ENCODE peak calls at places on chromosomes 6 and 20, in five cellular contexts. M is HCT116, V is fibroblast of pulmonary artery, L is heart right ventricle, Z is GM23338. J is an unnamed sample.
A peak's percentile ranks its signal among the peaks of the same experiment; 100 is the strongest.

GRCh38 chr6:160224599-160225237 is 33.9 kb downstream of the SLC22A2 start:
- DNase-seq in M (no peak), V (no peak), L (no peak), Z (no peak), J (no peak)

GRCh38 chr6:144379356-144379755 is 94.2 kb downstream of the UTRN start:
- DNase-seq in M (no peak), V (no peak), L (no peak), Z (no peak), J (no peak)

GRCh38 chr6:87731818-87732661 is 30.0 kb upstream of the AKIRIN2 start:
- DNase-seq in M (peak; percentile 76), V (peak; percentile 99), L (peak; percentile 85), Z (peak; percentile 9), J (no peak)

GRCh38 chr6:14875678-14876063 is 370.2 kb upstream of the JARID2 start:
- DNase-seq in M (no peak), V (no peak), L (no peak), Z (no peak), J (no peak)

GRCh38 chr6:162706236-162706635 is 21.3 kb downstream of the PRKN start:
- DNase-seq in M (no peak), V (peak; percentile 27), L (peak; percentile 78), Z (no peak), J (no peak)

GRCh38 chr6:105747823-105748405 is 338.2 kb upstream of the PRDM1 start:
- DNase-seq in M (no peak), V (no peak), L (no peak), Z (no peak), J (no peak)

GRCh38 chr6:53796451-53796780 is 1.6 kb downstream of the LRRC1 start:
- DNase-seq in M (no peak), V (no peak), L (no peak), Z (no peak), J (no peak)

GRCh38 chr20:58868795-58869194 is 16.3 kb downstream of the GNAS start:
- DNase-seq in M (no peak), V (no peak), L (no peak), Z (peak; percentile 57), J (peak; percentile 68)

DNA sequence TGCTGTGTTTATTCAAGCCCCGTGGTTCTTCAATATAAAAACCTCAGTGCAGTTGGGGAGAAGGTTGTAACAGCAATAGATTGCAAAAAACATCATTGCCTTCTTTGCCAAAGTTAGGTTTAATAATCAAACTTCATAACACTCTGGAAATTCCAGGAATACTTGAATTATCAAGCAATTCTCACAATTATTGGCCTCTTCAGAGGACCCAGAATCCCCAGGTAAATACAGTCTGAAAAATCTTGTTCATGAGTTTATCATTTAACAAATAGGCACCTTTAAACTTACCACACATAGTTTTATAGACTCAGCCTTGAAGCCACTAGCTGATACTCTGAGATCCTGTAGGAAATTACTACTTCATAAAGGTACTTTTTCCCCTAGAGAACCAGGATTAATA is 213.6 kb downstream of the OGFRL1 start:
- DNase-seq in M (no peak), V (no peak), L (no peak), Z (no peak), J (no peak)
- TF ChIP-seq CTCF in M (no peak), V (no peak), L (no peak), Z (no peak), J (no peak)

GRCh38 chr6:133895573-133896343 is 6.8 kb downstream of the TCF21 start:
- DNase-seq in M (no peak), V (peak; percentile 45), L (peak; percentile 46), Z (peak; percentile 74), J (peak; percentile 47)
- TF ChIP-seq CTCF in M (no peak), V (peak; percentile 19), L (no peak), Z (no peak), J (no peak)

DNA sequence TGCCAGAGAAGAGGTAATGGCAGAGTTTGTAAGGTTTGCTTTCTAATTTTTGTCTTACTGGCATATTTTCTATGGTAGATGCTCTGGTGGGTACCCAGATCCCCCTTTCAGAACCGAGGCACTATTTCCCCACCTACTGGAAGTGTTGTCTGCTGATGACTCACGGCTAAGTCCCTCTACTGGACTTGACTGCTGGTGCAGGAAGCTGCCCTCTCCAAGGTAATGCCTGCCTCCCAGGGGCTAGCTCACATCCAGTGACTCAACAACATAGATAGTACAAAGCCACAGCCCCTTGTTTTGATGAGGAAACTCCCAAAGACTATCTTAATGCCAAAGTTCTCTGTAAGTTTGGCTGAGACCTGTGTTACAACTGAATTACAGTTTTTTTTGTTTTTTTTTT is 285.4 kb upstream of the FLRT3 start:
- DNase-seq in M (peak; percentile 15), V (peak; percentile 79), L (no peak), Z (peak; percentile 47), J (no peak)
- TF ChIP-seq CTCF in M (peak; percentile 28), V (peak; percentile 50), L (no peak), Z (peak; percentile 42), J (no peak)

DNA sequence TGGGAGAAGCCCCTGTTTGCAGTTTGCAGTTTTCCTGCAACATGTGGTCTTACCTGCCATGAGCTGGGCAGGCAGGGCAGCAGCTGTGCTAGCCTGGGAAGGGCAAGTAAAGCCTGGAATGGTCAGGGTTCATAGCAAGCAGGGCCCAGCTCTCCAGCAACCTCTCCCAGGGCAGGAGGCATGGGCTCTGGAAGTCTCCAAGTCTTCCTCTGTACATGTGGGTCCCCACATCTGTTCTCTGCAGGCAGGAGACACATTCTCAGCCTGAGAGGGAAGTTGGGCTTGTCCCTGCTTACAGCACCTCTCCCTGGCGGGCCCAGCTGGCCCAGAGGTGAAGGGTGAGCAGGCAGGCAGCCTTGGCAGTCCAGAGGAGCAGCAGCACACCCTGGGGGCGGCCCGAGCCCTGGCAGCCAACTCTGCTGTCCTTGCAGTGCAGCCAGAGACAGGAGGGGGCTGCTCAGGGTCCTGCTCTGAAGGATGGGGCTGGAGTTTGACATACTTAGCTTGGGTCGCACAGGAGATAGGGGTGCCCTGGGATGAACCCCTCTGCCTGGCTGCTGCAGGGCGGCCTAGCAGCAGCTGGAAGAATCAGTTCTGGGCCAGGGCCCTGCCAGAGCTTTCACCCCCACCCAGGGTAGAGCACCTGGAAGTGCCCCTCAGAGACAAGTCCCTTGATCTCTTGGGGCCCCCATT is 176.0 kb downstream of the MRPL14 start:
- DNase-seq in M (peak; percentile 10), V (peak; percentile 43), L (peak; percentile 68), Z (peak; percentile 86), J (peak; percentile 72)
- TF ChIP-seq CTCF in M (peak; percentile 41), V (peak; percentile 38), L (peak; percentile 49), Z (peak; percentile 72), J (peak; percentile 32)

DNA sequence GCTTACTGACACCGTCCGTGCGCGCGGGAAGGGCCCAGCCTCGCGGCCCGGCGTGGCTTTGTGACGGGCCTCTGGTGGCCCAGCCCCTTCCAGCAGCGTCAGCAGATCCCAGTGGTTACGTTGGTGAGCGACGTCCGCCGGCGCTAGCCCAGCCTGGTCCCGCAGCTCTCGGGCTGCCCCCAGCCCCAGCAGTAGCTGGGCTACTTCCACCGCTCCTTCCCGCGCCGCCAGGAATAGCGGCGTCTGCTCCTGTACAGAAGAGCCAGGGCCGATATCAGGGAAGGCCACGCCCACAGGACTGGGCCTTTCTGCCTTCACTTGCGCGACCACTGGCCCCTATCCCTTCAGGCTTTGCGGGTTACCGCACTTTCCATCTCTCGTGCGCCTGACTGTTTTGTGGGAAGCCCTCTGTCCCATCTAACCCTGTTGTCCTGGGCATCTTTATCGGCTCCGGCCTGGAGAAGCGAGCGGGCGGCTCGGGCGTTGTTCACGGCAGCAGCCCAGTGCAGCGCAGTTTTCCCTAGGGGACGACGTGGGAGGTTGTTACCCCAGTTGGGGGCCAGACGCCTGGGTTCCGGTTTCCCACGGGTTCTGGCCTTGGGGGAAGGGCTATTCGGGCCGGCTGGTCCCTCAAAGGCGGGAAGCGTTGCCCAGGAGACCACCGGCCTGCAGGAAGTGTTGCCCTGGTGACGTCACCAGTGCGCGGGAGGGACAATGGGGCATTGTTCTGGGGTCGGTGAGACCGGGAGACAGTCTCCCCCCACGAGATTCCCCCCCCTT is 3.6 kb upstream of the GPSM3 start:
- DNase-seq in M (peak; percentile 73), V (peak; percentile 99), L (peak; percentile 92), Z (peak; percentile 97), J (peak; percentile 90)
- TF ChIP-seq CTCF in M (no peak), V (no peak), L (no peak), Z (no peak), J (peak; percentile 8)

GRCh38 chr6:2913621-2914317 is 10.7 kb upstream of the SERPINB9 start:
- DNase-seq in M (no peak), V (no peak), L (no peak), Z (no peak), J (no peak)

GRCh38 chr6:2915150-2915549 is 12.0 kb upstream of the SERPINB9 start:
- DNase-seq in M (no peak), V (no peak), L (no peak), Z (no peak), J (no peak)

GRCh38 chr6:2909718-2910117 is 6.6 kb upstream of the SERPINB9 start:
- DNase-seq in M (no peak), V (no peak), L (no peak), Z (no peak), J (no peak)

GRCh38 chr6:2914318-2914660 is 11.2 kb upstream of the SERPINB9 start:
- DNase-seq in M (no peak), V (no peak), L (no peak), Z (no peak), J (no peak)

GRCh38 chr6:2911171-2911570 is 8.1 kb upstream of the SERPINB9 start:
- DNase-seq in M (no peak), V (no peak), L (no peak), Z (no peak), J (no peak)
- TF ChIP-seq CTCF in M (no peak), V (no peak), L (no peak), Z (no peak), J (no peak)

DNA sequence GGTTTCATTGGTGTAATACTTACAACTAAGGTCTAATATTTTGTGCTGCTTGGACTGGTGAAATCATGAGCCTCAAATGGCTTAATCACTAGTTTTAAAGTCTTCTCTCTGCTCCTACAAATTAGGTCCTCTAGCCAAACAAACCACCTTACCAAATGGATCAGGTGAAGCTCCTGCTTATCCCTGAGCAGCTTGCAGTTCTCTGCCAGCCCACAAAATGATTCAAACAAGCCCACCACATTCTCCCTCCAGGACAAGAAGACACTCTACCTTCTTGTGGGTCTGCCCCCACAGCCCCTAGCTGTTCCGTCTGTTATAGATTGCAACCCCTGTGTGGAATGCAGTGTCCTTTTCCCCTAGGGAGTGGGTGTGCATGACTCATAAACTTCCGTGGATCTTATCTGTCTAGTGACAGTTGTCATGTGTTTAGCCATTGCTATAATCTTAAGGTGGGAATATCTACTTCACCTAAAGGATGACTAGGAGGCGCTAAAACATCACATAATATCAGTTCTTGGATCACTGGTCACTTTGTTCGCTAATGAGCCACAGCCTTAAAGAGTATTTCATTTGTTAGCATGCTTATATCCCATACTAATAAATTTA is 940.5 kb upstream of the MANEA start:
- DNase-seq in M (peak; percentile 19), V (peak; percentile 0), L (no peak), Z (peak; percentile 67), J (no peak)
- TF ChIP-seq CTCF in M (peak; percentile 33), V (no peak), L (no peak), Z (peak; percentile 72), J (peak; percentile 17)

GRCh38 chr6:7762758-7763157 is 36.9 kb downstream of the BMP6 start:
- DNase-seq in M (no peak), V (no peak), L (no peak), Z (no peak), J (peak; percentile 38)
- TF ChIP-seq CTCF in M (no peak), V (no peak), L (no peak), Z (no peak), J (no peak)

J was measured in glutamatergic neuron.